ENCODE peak calls at places on chromosomes 13 and 19, in five cellular contexts. N is NCI-H524 treated with DMSO at 0.1 percent for 48 hours; A is iPS DF 6.9; I is glutamatergic neuron; S is stimulated activated naive CD8-positive, alpha-beta T cell treated with anti-CD3 and anti-CD28 coated beads, Interleukin-15, Interleukin-2, amounts not matched to agents 100 U/mL and 50 U/mL, for 24 hours. E is an unnamed sample.

GRCh38 chr13:52600666-52601065 is 41.6 kb upstream of the HNRNPA1L2 start:
- DNase-seq in N (no peak), A (no peak), I (no peak), S (no peak), E (no peak)

GRCh38 chr13:35157143-35157755 is 215.2 kb downstream of the NBEA start:
- DNase-seq in N (no peak), A (peak), I (no peak), S (peak), E (no peak)

GRCh38 chr19:4471400-4472173 is 510 bp upstream of the HDGFL2 start:
- DNase-seq in N (peak), A (peak), I (peak), S (peak), E (peak)

GRCh38 chr13:48055712-48056111 is 18.2 kb downstream of the NUDT15 start:
- DNase-seq in N (no peak), A (no peak), I (no peak), S (no peak), E (no peak)

GRCh38 chr13:104008571-104009435 is 942.6 kb upstream of the SLC10A2 start:
- DNase-seq in N (no peak), A (no peak), I (no peak), S (no peak), E (no peak)

GRCh38 chr19:1856698-1857603 is 6.4 kb downstream of the KLF16 start:
- DNase-seq in N (no peak), A (no peak), I (peak), S (peak), E (peak)

GRCh38 chr13:30846844-30847243 is 59.2 kb upstream of the MEDAG start:
- DNase-seq in N (no peak), A (no peak), I (no peak), S (no peak), E (no peak)

GRCh38 chr13:27012482-27013197 is 159.0 kb downstream of the USP12 start:
- DNase-seq in N (peak), A (no peak), I (no peak), S (no peak), E (no peak)

GRCh38 chr13:114067886-114068722 is 64.3 kb downstream of the RASA3 start:
- DNase-seq in N (no peak), A (no peak), I (no peak), S (peak), E (peak)

GRCh38 chr19:32131037-32131436 is 214.4 kb upstream of the ZNF507 start:
- DNase-seq in N (no peak), A (no peak), I (no peak), S (no peak), E (no peak)

GRCh38 chr19:3618144-3618810 is 8.3 kb downstream of the CACTIN start:
- DNase-seq in N (no peak), A (no peak), I (peak), S (peak), E (peak)

GRCh38 chr13:111876506-111876905 is 190.4 kb upstream of the SOX1 start:
- DNase-seq in N (no peak), A (no peak), I (no peak), S (no peak), E (no peak)